ENCODE peak calls at places on chromosomes 6 and 20, in nine cellular contexts. B, A, V, U, E, S, G, I and C are unnamed samples.

GRCh38 chr6:36595168-36595818 is 1.1 kb downstream of the SRSF3 start:
- DNase-seq in A (no peak), S (no peak), U (no peak), B (no peak), I (no peak), V (peak; percentile 58), G (peak; percentile 31), E (peak; percentile 30), C (no peak)

GRCh38 chr20:921020-921419 is 4.9 kb upstream of the ANGPT4 start:
- DNase-seq in S (no peak), V (no peak), E (no peak), U (no peak), A (no peak), B (no peak), G (no peak), I (no peak), C (no peak)

GRCh38 chr20:18077157-18077556 is 19.4 kb upstream of the OVOL2 start:
- DNase-seq in U (no peak), B (no peak), E (no peak), A (no peak), S (no peak), V (no peak), G (no peak), I (no peak), C (no peak)

GRCh38 chr6:33450434-33450833 is 3.9 kb upstream of the ZBTB9 start:
- DNase-seq in E (no peak), B (no peak), G (no peak), V (no peak), U (no peak), S (no peak), A (no peak), I (no peak), C (no peak)

GRCh38 chr6:104688283-104688969 is 171.3 kb downstream of the HACE1 start:
- DNase-seq in G (no peak), A (no peak), E (no peak), I (no peak), U (no peak), S (no peak), B (no peak), V (no peak), C (no peak)

GRCh38 chr20:59661141-59661540 is 56.8 kb downstream of the PHACTR3 start:
- DNase-seq in U (no peak), B (no peak), A (no peak), E (no peak), V (no peak), S (no peak), G (no peak), I (no peak), C (peak; percentile 13)

GRCh38 chr6:75486850-75487568 is 6.6 kb downstream of the FILIP1 start:
- DNase-seq in V (peak; percentile 28), I (no peak), B (no peak), A (no peak), G (no peak), E (no peak), U (no peak), S (no peak), C (no peak)

GRCh38 chr6:37125779-37126553 is 44.0 kb upstream of the PIM1 start:
- DNase-seq in A (no peak), G (no peak), E (no peak), I (no peak), S (no peak), B (no peak), V (no peak), U (no peak), C (no peak)

GRCh38 chr6:63573140-63573898 is 1.0 kb downstream of the LOC128125822 start:
- DNase-seq in G (peak; percentile 76), E (peak; percentile 68), U (peak; percentile 87), V (peak; percentile 85), I (peak; percentile 46), B (peak; percentile 84), A (no peak), S (peak; percentile 65), C (peak; percentile 87)

GRCh38 chr6:153312633-153313032 is 181.6 kb upstream of the RGS17 start:
- DNase-seq in I (no peak), V (no peak), B (peak; percentile 84), S (peak; percentile 1), E (no peak), G (peak; percentile 31), A (peak; percentile 14), U (peak; percentile 73), C (no peak)

GRCh38 chr20:10521068-10521834 is 86.1 kb downstream of the SLX4IP start:
- DNase-seq in A (peak; percentile 43), I (no peak), E (no peak), B (no peak), S (no peak), G (no peak), U (no peak), V (peak; percentile 27), C (no peak)

GRCh38 chr6:47780510-47781356 is 1.1 kb upstream of the OPN5 start:
- DNase-seq in V (no peak), E (peak; percentile 19), I (no peak), S (peak; percentile 13), B (peak; percentile 58), G (peak; percentile 26), U (peak; percentile 77), A (peak; percentile 33), C (peak; percentile 66)